ENCODE peak calls at places on chromosomes 1 and 21, in seven cellular contexts. O is omental fat pad; U is stimulated activated naive B cell treated with anti-CD40 and anti-IgM and Interleukin-4, amounts not matched to agents 10 μg/mL and 1 μg/mL and 100 μg/mL, for 72 hours; P is HuH-7.5; A is stimulated activated CD4-positive, alpha-beta T cell treated with anti-CD3 and anti-CD28 coated beads, TNF-alpha, amount 100 ng/mL, for 4 hours; M is activated CD4-positive, alpha-beta T cell treated with anti-CD3 and anti-CD28 coated beads, Interleukin-2, amount 50 U/mL, for 1 hour; E is activated naive CD8-positive, alpha-beta T cell treated with anti-CD3 and anti-CD28 coated beads, Interleukin-2, amount 50 U/mL, for 16 hours. G is an unnamed sample.

GRCh38 chr1:22806584-22806983 is 95.9 kb downstream of the EPHB2 start:
- DNase-seq in O (no peak), U (no peak), P (no peak), A (no peak), M (no peak), E (no peak), G (no peak)

GRCh38 chr1:244163861-244164562 is 112.9 kb downstream of the ZBTB18 start:
- DNase-seq in O (no peak), U (no peak), P (no peak), A (no peak), M (no peak), E (no peak), G (peak; percentile 65)

GRCh38 chr21:39263372-39263771 is 50.1 kb downstream of the BRWD1 start:
- DNase-seq in O (no peak), U (no peak), P (no peak), A (no peak), M (no peak), E (no peak), G (no peak)

GRCh38 chr1:89990976-89991831 is 3.7 kb upstream of the ZNF326 start:
- DNase-seq in O (no peak), U (no peak), P (no peak), A (no peak), M (no peak), E (no peak), G (no peak)

GRCh38 chr1:26234644-26235384 is 814 bp downstream of the CEP85 start:
- DNase-seq in O (no peak), U (no peak), P (no peak), A (no peak), M (no peak), E (no peak), G (no peak)

GRCh38 chr1:170660874-170661645 is 2.9 kb upstream of the PRRX1 start:
- DNase-seq in O (no peak), U (no peak), P (no peak), A (no peak), M (no peak), E (no peak), G (no peak)

GRCh38 chr21:30240661-30241060 is 24.8 kb upstream of the CLDN8 start:
- DNase-seq in O (no peak), U (no peak), P (no peak), A (no peak), M (no peak), E (no peak), G (no peak)

GRCh38 chr1:211135342-211135950 is 1.5 kb upstream of the KCNH1 start:
- DNase-seq in O (no peak), U (no peak), P (peak; percentile 22), A (no peak), M (no peak), E (no peak), G (no peak)

GRCh38 chr21:18951291-18952038 is 547.9 kb upstream of the TMPRSS15 start:
- DNase-seq in O (no peak), U (peak; percentile 1), P (no peak), A (no peak), M (no peak), E (no peak), G (no peak)